ENCODE peak calls at places on chromosomes 6 and 20, in seven cellular contexts. C is right cardiac atrium, A is caudate nucleus, F is AG10803, I is HEK293T, T is heart right ventricle, W is H4. B is an unnamed sample.
A peak's percentile ranks its signal among the peaks of the same experiment; 100 is the strongest.

GRCh38 chr20:19885981-19886665 is 128.1 kb downstream of the RIN2 start:
- DNase-seq in C (peak; percentile 82), A (peak; percentile 52), F (peak; percentile 80), I (no peak), T (peak; percentile 57), W (peak; percentile 74), B (no peak)

GRCh38 chr20:50190251-50191064 is at the start of gene CEBPB:
- DNase-seq in C (peak; percentile 97), A (peak; percentile 54), F (peak; percentile 90), I (peak; percentile 92), T (peak; percentile 92), W (peak; percentile 85), B (peak; percentile 97)

GRCh38 chr6:24494726-24495515 is at the start of gene ALDH5A1:
- DNase-seq in C (peak; percentile 91), A (peak; percentile 72), F (peak; percentile 34), I (peak; percentile 66), T (peak; percentile 79), W (no peak), B (peak; percentile 81)

GRCh38 chr6:164911873-164912580 is 397.4 kb downstream of the C6orf118 start:
- DNase-seq in C (no peak), A (no peak), F (peak; percentile 6), I (no peak), T (no peak), W (no peak), B (no peak)

GRCh38 chr20:58781138-58781537 is 69.6 kb downstream of the GNAS-AS1 start:
- DNase-seq in C (no peak), A (no peak), F (no peak), I (no peak), T (no peak), W (no peak), B (no peak)

GRCh38 chr6:139474145-139475108 is 100.0 kb upstream of the CITED2 start:
- DNase-seq in C (no peak), A (no peak), F (peak; percentile 56), I (peak; percentile 29), T (no peak), W (peak; percentile 45), B (no peak)

GRCh38 chr20:63020681-63021080 is 13.9 kb upstream of the BHLHE23 start:
- DNase-seq in C (no peak), A (no peak), F (no peak), I (no peak), T (no peak), W (no peak), B (no peak)

GRCh38 chr6:126188271-126188909 is 151.5 kb upstream of the CENPW start:
- DNase-seq in C (no peak), A (no peak), F (peak; percentile 25), I (no peak), T (no peak), W (peak; percentile 6), B (no peak)

GRCh38 chr6:69871107-69871506 is 4.8 kb downstream of the COL19A1 start:
- DNase-seq in C (no peak), A (no peak), F (no peak), I (no peak), T (no peak), W (no peak), B (no peak)

GRCh38 chr6:33672808-33673207 is 38.7 kb downstream of the UQCC2 start:
- DNase-seq in C (peak; percentile 92), A (no peak), F (peak; percentile 95), I (peak; percentile 30), T (peak; percentile 88), W (peak; percentile 93), B (no peak)

GRCh38 chr20:3276400-3277015 is 37.5 kb upstream of the SLC4A11 start:
- DNase-seq in C (no peak), A (no peak), F (peak; percentile 9), I (peak; percentile 44), T (no peak), W (no peak), B (no peak)

GRCh38 chr6:99745651-99746050 is 139.0 kb downstream of the PRDM13 start:
- DNase-seq in C (no peak), A (no peak), F (peak; percentile 38), I (no peak), T (no peak), W (no peak), B (no peak)

GRCh38 chr20:58580493-58580835 is 65.3 kb upstream of the APCDD1L start:
- DNase-seq in C (no peak), A (no peak), F (no peak), I (no peak), T (no peak), W (no peak), B (no peak)

GRCh38 chr20:1807394-1807793 is 87.8 kb upstream of the SIRPA start:
- DNase-seq in C (no peak), A (no peak), F (no peak), I (no peak), T (no peak), W (no peak), B (peak; percentile 7)